ENCODE peak calls at places on chromosomes 12 and 14, in eight cellular contexts. X, S, D, C, O, V, R and Z are unnamed samples.

GRCh38 chr14:36719823-36720222 is 58.2 kb downstream of the PAX9 start:
- DNase-seq in X (no peak), S (no peak), D (no peak), C (no peak), O (no peak), V (no peak), R (no peak), Z (no peak)

GRCh38 chr14:101110729-101111619 is 207.5 kb upstream of the RTL1 start:
- DNase-seq in X (no peak), S (no peak), D (no peak), C (peak), O (no peak), V (no peak), R (no peak), Z (no peak)

GRCh38 chr12:25958254-25959068 is at the start of gene RASSF8:
- DNase-seq in X (no peak), S (peak), D (peak), C (peak), O (no peak), V (no peak), R (peak), Z (no peak)

GRCh38 chr12:88141425-88141773 is 489 bp downstream of the CEP290 start:
- DNase-seq in X (no peak), S (no peak), D (no peak), C (no peak), O (no peak), V (no peak), R (no peak), Z (no peak)

GRCh38 chr14:97058589-97058988 is 261.4 kb downstream of the VRK1 start:
- DNase-seq in X (no peak), S (no peak), D (no peak), C (no peak), O (no peak), V (no peak), R (no peak), Z (no peak)

GRCh38 chr14:31893156-31893813 is 183.8 kb upstream of the ARHGAP5 start:
- DNase-seq in X (no peak), S (no peak), D (peak), C (no peak), O (no peak), V (no peak), R (no peak), Z (no peak)

GRCh38 chr14:66078031-66078430 is 408.1 kb upstream of the CCDC196 start:
- DNase-seq in X (no peak), S (no peak), D (no peak), C (no peak), O (no peak), V (no peak), R (no peak), Z (no peak)

GRCh38 chr12:111270773-111271172 is 98.1 kb downstream of the PHETA1 start:
- DNase-seq in X (no peak), S (no peak), D (peak), C (no peak), O (no peak), V (peak), R (no peak), Z (no peak)

GRCh38 chr12:93315907-93316622 is 61.7 kb upstream of the NUDT4 start:
- DNase-seq in X (no peak), S (no peak), D (no peak), C (no peak), O (no peak), V (no peak), R (no peak), Z (no peak)

GRCh38 chr14:36656769-36657408 is 4.8 kb upstream of the PAX9 start:
- DNase-seq in X (no peak), S (no peak), D (no peak), C (no peak), O (no peak), V (no peak), R (no peak), Z (no peak)

GRCh38 chr14:90024910-90025309 is 36.9 kb upstream of the KCNK13 start:
- DNase-seq in X (no peak), S (no peak), D (no peak), C (no peak), O (no peak), V (no peak), R (no peak), Z (no peak)

GRCh38 chr12:114018669-114019068 is 52.5 kb upstream of the RBM19 start:
- DNase-seq in X (no peak), S (no peak), D (peak), C (no peak), O (no peak), V (no peak), R (no peak), Z (no peak)

GRCh38 chr12:76757694-76758093 is 6.2 kb upstream of the ZDHHC17 start:
- DNase-seq in X (no peak), S (no peak), D (no peak), C (no peak), O (no peak), V (no peak), R (no peak), Z (no peak)

GRCh38 chr12:91722072-91722471 is 423.6 kb downstream of the BTG1 start:
- DNase-seq in X (no peak), S (no peak), D (peak), C (no peak), O (no peak), V (no peak), R (peak), Z (no peak)

GRCh38 chr14:91325211-91325610 is 80.7 kb upstream of the GPR68 start:
- DNase-seq in X (no peak), S (no peak), D (no peak), C (no peak), O (no peak), V (no peak), R (no peak), Z (no peak)

GRCh38 chr12:106144847-106145246 is 6.1 kb upstream of the NUAK1 start:
- DNase-seq in X (no peak), S (no peak), D (no peak), C (no peak), O (no peak), V (no peak), R (no peak), Z (no peak)

GRCh38 chr14:54591461-54592245 is 24.7 kb downstream of the SAMD4A start:
- DNase-seq in X (no peak), S (no peak), D (peak), C (no peak), O (no peak), V (no peak), R (no peak), Z (no peak)

GRCh38 chr12:104122298-104122697 is 15.7 kb downstream of the NFYB start:
- DNase-seq in X (no peak), S (no peak), D (no peak), C (no peak), O (no peak), V (no peak), R (no peak), Z (no peak)

GRCh38 chr14:64554551-64554950 is 4.8 kb downstream of the PPP1R36 start:
- DNase-seq in X (no peak), S (no peak), D (no peak), C (no peak), O (no peak), V (no peak), R (no peak), Z (no peak)

GRCh38 chr12:131018221-131018620 is 64.5 kb downstream of the ADGRD1 start:
- DNase-seq in X (no peak), S (no peak), D (no peak), C (no peak), O (no peak), V (no peak), R (no peak), Z (no peak)

GRCh38 chr12:101891462-101891971 is 14.1 kb downstream of the DRAM1 start:
- DNase-seq in X (no peak), S (peak), D (peak), C (no peak), O (no peak), V (no peak), R (no peak), Z (no peak)

GRCh38 chr12:72448805-72449204 is 176.6 kb downstream of the TRHDE start:
- DNase-seq in X (no peak), S (no peak), D (no peak), C (no peak), O (no peak), V (no peak), R (no peak), Z (no peak)